ENCODE peak calls at places on chromosomes 3 and 15, in six cellular contexts. H is adrenal gland, R is body of pancreas, U is tibial nerve, W is NB4, S is IMR-90. Q is an unnamed sample.

GRCh38 chr3:136752046-136752326 is 192 bp downstream of the STAG1 start:
- DNase-seq in H (no peak), S (no peak), W (no peak), R (no peak), U (no peak), Q (peak; percentile 25)

GRCh38 chr15:57626713-57627440 is 35.2 kb downstream of the MYZAP start:
- DNase-seq in H (no peak), S (no peak), U (no peak), W (no peak), R (no peak), Q (no peak)

GRCh38 chr3:51717446-51717845 is 10.6 kb downstream of the GRM2 start:
- DNase-seq in W (no peak), S (no peak), R (no peak), U (no peak), H (no peak), Q (peak; percentile 1)

GRCh38 chr3:137035631-137036030 is 77.8 kb downstream of the IL20RB start:
- DNase-seq in R (no peak), W (peak; percentile 39), U (no peak), H (no peak), S (peak; percentile 19), Q (peak; percentile 35)

GRCh38 chr3:192435241-192435640 is 292.1 kb downstream of the FGF12 start:
- DNase-seq in S (no peak), R (no peak), W (no peak), U (no peak), H (no peak), Q (no peak)

GRCh38 chr15:77032052-77032646 is 37.2 kb downstream of the PSTPIP1 start:
- DNase-seq in U (no peak), R (peak; percentile 1), W (peak; percentile 5), H (peak; percentile 15), S (no peak), Q (no peak)

GRCh38 chr15:74245342-74245931 is 9.3 kb downstream of the CCDC33 start:
- DNase-seq in R (no peak), S (no peak), W (no peak), U (no peak), H (no peak), Q (no peak)

GRCh38 chr3:153595186-153595815 is 433.3 kb downstream of the RAP2B start:
- DNase-seq in U (no peak), S (peak; percentile 50), R (no peak), H (no peak), W (peak; percentile 48), Q (no peak)

GRCh38 chr15:59208850-59209249 is 2.2 kb downstream of the LDHAL6B start:
- DNase-seq in W (no peak), H (no peak), U (no peak), R (no peak), S (no peak), Q (no peak)

GRCh38 chr15:33022629-33023028 is 171.9 kb downstream of the FMN1 start:
- DNase-seq in H (peak; percentile 40), S (peak; percentile 70), R (peak; percentile 45), U (peak; percentile 13), W (no peak), Q (peak; percentile 42)

GRCh38 chr15:99118258-99118632 is 13.4 kb downstream of the SYNM start:
- DNase-seq in R (no peak), W (no peak), S (no peak), U (no peak), H (no peak), Q (no peak)

GRCh38 chr3:111335512-111335911 is 206.5 kb upstream of the CD96 start:
- DNase-seq in H (no peak), W (no peak), U (no peak), S (no peak), R (no peak), Q (no peak)

GRCh38 chr3:149638401-149639092 is 19.3 kb downstream of the WWTR1 start:
- DNase-seq in W (no peak), R (peak; percentile 17), S (peak; percentile 88), H (peak; percentile 41), U (peak; percentile 19), Q (no peak)

GRCh38 chr3:66083096-66083960 is 44.6 kb upstream of the MAGI1 start:
- DNase-seq in S (no peak), H (no peak), R (no peak), U (no peak), W (no peak), Q (no peak)

GRCh38 chr3:124978627-124979026 is 44.1 kb upstream of the MUC13 start:
- DNase-seq in R (no peak), U (no peak), S (no peak), W (no peak), H (no peak), Q (no peak)

GRCh38 chr3:104642827-104643226 is 723.9 kb upstream of the ALCAM start:
- DNase-seq in U (no peak), W (no peak), R (no peak), H (no peak), S (no peak), Q (no peak)

GRCh38 chr3:157752952-157753351 is 249.7 kb upstream of the VEPH1 start:
- DNase-seq in H (no peak), U (no peak), W (no peak), S (no peak), R (no peak), Q (no peak)

GRCh38 chr15:32003558-32003957 is 26.8 kb upstream of the CHRNA7 start:
- DNase-seq in H (no peak), U (no peak), S (no peak), R (no peak), W (no peak), Q (no peak)

GRCh38 chr3:14405120-14405885 is 2.9 kb downstream of the SLC6A6 start:
- DNase-seq in U (no peak), S (no peak), W (no peak), R (no peak), H (no peak), Q (no peak)

GRCh38 chr3:14401692-14402303 is 608 bp upstream of the SLC6A6 start:
- DNase-seq in U (no peak), W (no peak), H (no peak), R (no peak), S (no peak), Q (no peak)

GRCh38 chr3:14404396-14405119 is 2.2 kb downstream of the SLC6A6 start:
- DNase-seq in S (no peak), H (peak; percentile 86), W (peak; percentile 36), U (no peak), R (no peak), Q (no peak)

GRCh38 chr3:14403636-14404395 is 1.4 kb downstream of the SLC6A6 start:
- DNase-seq in H (peak; percentile 81), R (peak; percentile 30), U (no peak), W (peak; percentile 57), S (no peak), Q (no peak)

DNA sequence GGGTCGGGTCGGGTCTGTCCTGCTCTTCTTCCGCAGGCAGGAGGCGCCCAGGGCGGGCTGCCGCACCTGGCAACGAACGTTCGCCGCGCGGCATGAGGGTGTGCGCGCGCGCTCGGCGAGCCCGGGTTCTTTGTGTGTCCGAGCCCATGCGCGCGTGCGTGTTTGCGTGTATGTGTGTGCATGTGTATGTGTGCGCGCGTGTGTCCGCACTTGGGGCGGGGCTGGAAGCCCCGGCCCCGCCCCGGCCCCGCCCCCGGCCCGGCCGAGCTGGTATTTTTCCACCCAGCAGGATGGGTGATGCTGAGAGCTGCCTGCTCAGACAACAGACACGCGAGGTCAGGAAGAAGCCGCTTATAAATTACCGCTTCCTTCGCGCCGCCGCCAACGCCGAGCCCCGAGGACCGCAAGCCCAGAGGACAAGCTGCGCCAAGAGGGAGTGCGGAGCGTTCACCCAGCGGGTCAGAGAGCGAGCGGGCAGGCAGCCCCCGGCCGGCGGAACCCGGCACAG is at the start of gene SLC6A6:
- DNase-seq in S (peak; percentile 93), R (peak; percentile 96), H (peak; percentile 99), U (peak; percentile 95), W (peak; percentile 94), Q (peak; percentile 82)
- TF ChIP-seq POLR2A in S (peak; percentile 87), R (peak; percentile 54), H (peak; percentile 79), U (peak; percentile 28), W (no peak), Q (peak; percentile 70)

DNA sequence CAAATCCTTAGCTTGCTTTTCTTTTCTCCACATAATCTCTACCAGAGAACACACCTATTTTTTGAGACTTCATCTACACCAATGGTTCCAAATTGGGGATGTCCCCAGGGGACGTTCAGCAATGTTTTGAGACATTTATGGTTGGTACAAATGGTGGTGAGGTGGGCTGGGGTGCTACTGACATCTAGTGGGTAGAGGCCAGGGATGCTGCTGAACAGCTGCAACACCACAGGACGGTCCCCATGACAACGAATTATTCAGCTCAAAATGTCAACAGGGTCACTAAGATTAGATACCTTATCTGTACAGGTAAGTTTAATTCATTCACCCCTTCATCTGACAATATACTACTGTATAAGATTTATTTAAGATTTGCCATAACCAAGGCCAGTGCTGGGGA is 14.4 kb downstream of the GK5 start:
- DNase-seq in H (no peak), U (no peak), R (no peak), S (no peak), W (peak; percentile 29), Q (no peak)
- TF ChIP-seq POLR2A in H (no peak), U (no peak), R (no peak), S (no peak), W (no peak), Q (no peak)

GRCh38 chr3:133123636-133124035 is 85.4 kb downstream of the TMEM108 start:
- DNase-seq in H (no peak), R (no peak), W (no peak), U (no peak), S (no peak), Q (no peak)

GRCh38 chr3:133125802-133126201 is 87.6 kb downstream of the TMEM108 start:
- DNase-seq in R (no peak), W (no peak), U (no peak), S (no peak), H (no peak), Q (no peak)

GRCh38 chr3:133125171-133125570 is 87.0 kb downstream of the TMEM108 start:
- DNase-seq in S (no peak), R (no peak), U (no peak), W (no peak), H (no peak), Q (no peak)

GRCh38 chr3:133127381-133127780 is 89.2 kb downstream of the TMEM108 start:
- DNase-seq in H (no peak), U (no peak), W (no peak), S (no peak), R (no peak), Q (no peak)

DNA sequence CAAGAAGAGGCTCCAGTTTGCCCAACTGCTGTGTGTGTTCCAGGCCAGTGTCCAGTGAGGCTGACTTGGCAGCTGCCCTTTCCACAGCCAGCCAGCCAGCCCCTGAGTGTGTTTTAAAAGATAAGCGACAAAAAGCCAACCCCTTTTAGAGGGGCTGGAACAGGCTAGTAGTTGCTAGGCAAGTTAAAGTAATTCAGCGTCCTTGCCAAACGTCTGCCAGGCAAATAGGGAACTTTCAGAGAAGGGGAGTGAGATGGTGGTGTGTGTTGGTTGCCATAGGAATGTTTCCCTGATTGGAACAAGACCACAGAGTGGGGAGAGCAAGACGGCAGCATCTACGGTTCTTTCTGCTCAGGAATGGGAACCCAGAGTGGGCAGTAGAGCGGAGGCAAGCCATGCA is 86.3 kb downstream of the TMEM108 start:
- DNase-seq in R (peak; percentile 28), U (no peak), H (peak; percentile 75), W (no peak), S (no peak), Q (no peak)
- TF ChIP-seq POLR2A in R (no peak), U (no peak), H (no peak), W (no peak), S (no peak), Q (no peak)

DNA sequence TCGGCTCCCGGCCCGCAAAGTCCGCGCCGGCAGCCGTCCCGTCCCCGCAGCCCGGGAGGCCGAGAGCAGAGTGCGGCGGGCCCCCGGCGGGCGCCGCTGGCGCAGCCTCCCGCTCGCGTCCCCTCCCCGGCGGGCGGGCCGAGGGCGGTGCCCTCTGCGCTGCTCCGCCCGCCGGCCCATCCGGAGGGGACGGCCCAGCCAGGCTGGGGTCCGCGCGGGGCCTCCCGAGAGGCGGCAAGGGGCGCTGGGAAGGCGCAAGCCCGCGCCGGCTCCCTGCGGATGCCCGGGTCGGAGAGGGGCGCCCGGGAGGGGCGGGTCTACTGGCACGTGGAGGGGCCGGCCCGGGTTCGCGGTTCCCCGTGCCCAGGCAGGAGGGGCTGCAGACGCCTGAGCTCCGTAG is at the start of the genes CLCN2 and POLR2H:
- DNase-seq in H (peak; percentile 54), U (no peak), W (peak; percentile 85), S (peak; percentile 33), R (peak; percentile 47), Q (peak; percentile 65)
- TF ChIP-seq POLR2A in H (peak; percentile 63), U (peak; percentile 93), W (peak; percentile 63), S (no peak), R (peak; percentile 50), Q (peak; percentile 63)

Q was measured in H54.